ENCODE peak calls at places on chromosomes 4 and X, in nine cellular contexts. F is lung; E is activated T-helper 1 cell treated with Interleukin-2 at 50 U/mL for 16 hours; L is ELR; X is stimulated activated CD8-positive, alpha-beta memory T cell treated with anti-CD3 and anti-CD28 coated beads, Interleukin-4, amount 100 ng/mL, for 4 hours; B is BJ; N is HFFc6; O is fibroblast of pulmonary artery; Z is cardiac muscle cell. W is an unnamed sample.
A peak's percentile ranks its signal among the peaks of the same experiment; 100 is the strongest.

GRCh38 chrX:108699368-108699767 is 37.0 kb downstream of the IRS4 start:
- DNase-seq in B (no peak), O (peak; percentile 53), F (no peak), Z (peak; percentile 39), L (peak; percentile 45), N (peak; percentile 18), E (no peak), X (no peak), W (no peak)

GRCh38 chrX:84715315-84715714 is 213.1 kb upstream of the HDX start:
- DNase-seq in Z (no peak), X (no peak), F (no peak), N (no peak), O (no peak), E (no peak), L (no peak), B (no peak), W (no peak)

GRCh38 chr4:181770971-181771370 is 472.2 kb upstream of the TENM3 start:
- DNase-seq in B (no peak), N (no peak), F (no peak), Z (no peak), O (no peak), E (no peak), L (no peak), X (no peak), W (no peak)

GRCh38 chrX:107710617-107711391 is 64.8 kb downstream of the TSC22D3 start:
- DNase-seq in O (peak; percentile 97), F (peak; percentile 63), N (peak; percentile 97), L (peak; percentile 91), X (no peak), E (no peak), B (peak; percentile 86), Z (no peak), W (no peak)

GRCh38 chr4:109078724-109079123 is 223.7 kb downstream of the COL25A1 start:
- DNase-seq in Z (peak; percentile 59), E (no peak), N (peak; percentile 41), X (no peak), B (peak; percentile 45), F (no peak), O (peak; percentile 69), L (no peak), W (no peak)

GRCh38 chr4:610411-611261 is 14.7 kb upstream of the PDE6B start:
- DNase-seq in E (no peak), Z (no peak), F (no peak), B (no peak), O (peak; percentile 41), X (no peak), L (peak; percentile 79), N (peak; percentile 74), W (no peak)

GRCh38 chr4:83250666-83251065 is 33.9 kb downstream of the COQ2 start:
- DNase-seq in E (no peak), B (no peak), X (no peak), F (no peak), L (no peak), Z (no peak), O (no peak), N (no peak), W (no peak)

GRCh38 chrX:102651242-102651967 is at the start of gene GPRASP1:
- DNase-seq in N (peak; percentile 1), L (peak; percentile 52), E (peak; percentile 42), X (peak; percentile 27), F (no peak), Z (peak; percentile 57), B (no peak), O (peak; percentile 21), W (peak; percentile 25)

GRCh38 chrX:119753639-119754257 is 4.6 kb upstream of the SOWAHD start:
- DNase-seq in L (peak; percentile 61), X (no peak), B (no peak), N (peak; percentile 27), F (no peak), Z (peak; percentile 49), O (peak; percentile 64), E (no peak), W (peak; percentile 42)

GRCh38 chr4:71732706-71733105 is 51.2 kb downstream of the GC start:
- DNase-seq in E (no peak), F (no peak), L (peak; percentile 72), Z (peak; percentile 60), O (peak; percentile 57), X (no peak), N (peak; percentile 53), B (no peak), W (no peak)

GRCh38 chrX:15206306-15206705 is 63.6 kb downstream of the ASB9 start:
- DNase-seq in O (no peak), B (no peak), F (no peak), N (no peak), X (no peak), L (no peak), E (no peak), Z (no peak), W (peak; percentile 45)

GRCh38 chr4:94332983-94333590 is 9.5 kb downstream of the HPGDS start:
- DNase-seq in L (no peak), N (peak; percentile 4), F (no peak), X (no peak), Z (peak; percentile 36), O (peak; percentile 43), B (no peak), E (no peak), W (no peak)

GRCh38 chrX:95675794-95676193 is 1008.8 kb upstream of the DIAPH2 start:
- DNase-seq in X (no peak), L (no peak), O (no peak), N (no peak), Z (no peak), F (no peak), B (no peak), E (no peak), W (no peak)

GRCh38 chr4:128107766-128108165 is 46.7 kb downstream of the LARP1B start:
- DNase-seq in X (no peak), F (no peak), Z (no peak), L (peak; percentile 4), N (no peak), B (no peak), O (peak; percentile 15), E (no peak), W (no peak)

GRCh38 chr4:54586343-54586953 is 71.3 kb upstream of the KIT start:
- DNase-seq in O (peak; percentile 8), Z (no peak), E (no peak), N (peak; percentile 87), X (no peak), B (peak; percentile 77), L (peak; percentile 76), F (no peak), W (no peak)

GRCh38 chr4:40143926-40144508 is 52.8 kb upstream of the RHOH start:
- DNase-seq in B (no peak), E (no peak), L (no peak), O (no peak), X (no peak), F (no peak), Z (no peak), N (no peak), W (no peak)

W was measured in BE2C.